ENCODE peak calls at places on chromosome 2, in six cellular contexts. I is GM10248, X is lower lobe of right lung, A is tibial nerve, M is A549, G is fibroblast of villous mesenchyme. W is an unnamed sample.

GRCh38 chr2:239162141-239162821 is 238.5 kb downstream of the HDAC4 start:
- DNase-seq in I (no peak), X (peak; percentile 32), G (no peak), M (no peak), A (peak; percentile 6), W (peak; percentile 5)

GRCh38 chr2:191321861-191322662 is 76.9 kb downstream of the MYO1B start:
- DNase-seq in X (no peak), I (no peak), A (no peak), G (peak; percentile 54), M (no peak), W (no peak)

GRCh38 chr2:95234806-95235205 is 27.5 kb downstream of the ZNF892 start:
- DNase-seq in X (no peak), G (no peak), M (no peak), I (no peak), A (no peak), W (no peak)

GRCh38 chr2:27960237-27960912 is 69.8 kb downstream of the BABAM2 start:
- DNase-seq in I (no peak), A (no peak), M (no peak), X (no peak), G (peak; percentile 78), W (no peak)

GRCh38 chr2:54206596-54206995 is 49.4 kb downstream of the TSPYL6 start:
- DNase-seq in X (no peak), M (peak; percentile 45), G (peak; percentile 48), I (peak; percentile 27), A (no peak), W (no peak)

GRCh38 chr2:15912203-15912602 is 28.1 kb upstream of the MYCN start:
- DNase-seq in M (peak; percentile 56), X (no peak), I (peak; percentile 2), G (peak; percentile 83), A (peak; percentile 49), W (no peak)

GRCh38 chr2:168711091-168711490 is 91.3 kb upstream of the NOSTRIN start:
- DNase-seq in M (no peak), X (no peak), G (no peak), I (no peak), A (no peak), W (no peak)

GRCh38 chr2:175605989-175606841 is 395.9 kb downstream of the LNPK start:
- DNase-seq in I (no peak), G (no peak), X (no peak), M (no peak), A (no peak), W (no peak)

GRCh38 chr2:170928036-170928823 is 823 bp upstream of the GORASP2 start:
- DNase-seq in I (no peak), G (no peak), X (no peak), M (peak; percentile 18), A (no peak), W (no peak)

GRCh38 chr2:18788590-18788989 is 199.2 kb upstream of the NT5C1B start:
- DNase-seq in G (peak; percentile 62), A (no peak), X (no peak), I (no peak), M (no peak), W (no peak)

GRCh38 chr2:168244318-168244717 is 3.1 kb downstream of the STK39 start:
- DNase-seq in I (no peak), A (no peak), X (no peak), M (no peak), G (no peak), W (no peak)

GRCh38 chr2:155815851-155816250 is 516.7 kb downstream of the NR4A2 start:
- DNase-seq in A (no peak), X (no peak), G (no peak), I (peak; percentile 15), M (no peak), W (no peak)

GRCh38 chr2:12857891-12858290 is 141.2 kb downstream of the TRIB2 start:
- DNase-seq in I (no peak), G (no peak), M (no peak), X (no peak), A (no peak), W (no peak)

GRCh38 chr2:147937744-147938349 is 82.7 kb downstream of the ORC4 start:
- DNase-seq in M (no peak), A (no peak), G (peak; percentile 48), X (no peak), I (peak; percentile 5), W (no peak)

GRCh38 chr2:109215866-109216265 is 86.9 kb downstream of the SH3RF3 start:
- DNase-seq in X (no peak), G (no peak), M (no peak), I (no peak), A (no peak), W (no peak)

GRCh38 chr2:8170954-8171353 is 510.9 kb upstream of the ID2 start:
- DNase-seq in A (no peak), G (no peak), I (no peak), M (no peak), X (no peak), W (no peak)

GRCh38 chr2:127405252-127405605 is 13.0 kb upstream of the PROC start:
- DNase-seq in X (no peak), A (no peak), M (no peak), I (no peak), G (no peak), W (no peak)

GRCh38 chr2:177093384-177093783 is 119.2 kb upstream of the HNRNPA3 start:
- DNase-seq in I (no peak), A (no peak), G (no peak), M (no peak), X (no peak), W (no peak)

GRCh38 chr2:54065411-54065810 is 50.0 kb upstream of the ACYP2 start:
- DNase-seq in M (no peak), X (no peak), A (no peak), G (peak; percentile 33), I (no peak), W (no peak)

GRCh38 chr2:181954538-181954883 is 31.1 kb upstream of the PPP1R1C start:
- DNase-seq in A (no peak), G (peak; percentile 53), M (no peak), X (no peak), I (no peak), W (no peak)

GRCh38 chr2:240353944-240354343 is 81.5 kb upstream of the GPC1 start:
- DNase-seq in I (no peak), M (no peak), X (peak; percentile 23), G (no peak), A (no peak), W (no peak)

GRCh38 chr2:95297088-95297487 is at the start of gene KCNIP3:
- DNase-seq in A (no peak), X (no peak), G (no peak), I (no peak), M (no peak), W (no peak)

GRCh38 chr2:237254369-237254861 is 159.5 kb downstream of the COL6A3 start:
- DNase-seq in A (no peak), G (peak; percentile 78), M (no peak), X (no peak), I (no peak), W (no peak)

GRCh38 chr2:228056706-228057105 is 124.8 kb downstream of the SPHKAP start:
- DNase-seq in M (no peak), X (no peak), I (no peak), A (no peak), G (no peak), W (no peak)

GRCh38 chr2:57218206-57218605 is 828.4 kb upstream of the VRK2 start:
- DNase-seq in A (no peak), M (no peak), X (no peak), I (no peak), G (no peak), W (no peak)

GRCh38 chr2:11397513-11397912 is 53.1 kb upstream of the ROCK2 start:
- DNase-seq in X (no peak), M (no peak), A (no peak), I (no peak), G (no peak), W (no peak)

GRCh38 chr2:73162856-73163521 is 39.4 kb upstream of the NOTO start:
- DNase-seq in I (no peak), X (no peak), A (no peak), M (no peak), G (no peak), W (no peak)

GRCh38 chr2:138486347-138487198 is 15.0 kb upstream of the SPOPL start:
- DNase-seq in I (no peak), G (no peak), A (no peak), M (no peak), X (no peak), W (no peak)

GRCh38 chr2:41892486-41892885 is 155.3 kb upstream of the PKDCC start:
- DNase-seq in I (no peak), M (no peak), A (no peak), G (no peak), X (no peak), W (no peak)

GRCh38 chr2:220814441-220814840 is 757.7 kb downstream of the EPHA4 start:
- DNase-seq in M (no peak), A (no peak), I (no peak), X (no peak), G (no peak), W (no peak)

GRCh38 chr2:162123806-162124758 is 28.0 kb downstream of the GCG start:
- DNase-seq in G (peak; percentile 78), A (no peak), M (peak; percentile 35), X (no peak), I (peak; percentile 47), W (no peak)

GRCh38 chr2:69159988-69160387 is 147.0 kb downstream of the ANTXR1 start:
- DNase-seq in M (no peak), I (no peak), X (no peak), G (no peak), A (no peak), W (no peak)
- TF ChIP-seq CTCF in M (no peak), I (no peak), X (no peak), G (no peak), A (no peak), W (no peak)

DNA sequence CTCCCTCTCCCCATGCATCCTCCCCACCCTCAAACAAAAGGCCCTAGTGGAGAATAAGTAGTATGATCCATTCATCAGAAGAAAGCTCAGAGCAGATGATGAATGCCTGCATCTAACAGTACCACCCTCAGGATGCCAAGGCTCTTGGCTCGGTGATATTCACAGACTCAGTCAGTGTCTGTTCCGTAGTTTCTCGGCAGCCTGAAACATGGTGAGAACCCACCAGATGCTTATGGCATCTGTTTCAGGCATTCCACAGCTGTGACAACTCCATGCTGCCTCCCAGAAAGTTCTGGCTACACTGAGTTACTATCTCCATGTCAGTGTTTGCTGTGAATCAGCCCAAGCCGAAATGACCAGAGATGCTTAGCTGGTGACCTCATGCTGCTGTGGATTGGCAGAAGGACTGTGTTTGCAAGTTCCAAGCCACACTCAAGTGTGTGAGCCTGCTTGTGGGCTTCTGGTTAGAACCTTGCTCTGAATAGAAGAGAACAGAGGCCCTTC is 83.9 kb downstream of the WDSUB1 start:
- DNase-seq in M (no peak), G (peak; percentile 97), A (no peak), I (no peak), X (no peak), W (no peak)
- TF ChIP-seq CTCF in M (no peak), G (peak; percentile 15), A (no peak), I (no peak), X (no peak), W (no peak)

GRCh38 chr2:47321411-47322031 is 81.4 kb upstream of the MSH2 start:
- DNase-seq in X (peak; percentile 10), M (no peak), I (no peak), G (peak; percentile 65), A (no peak), W (no peak)
- TF ChIP-seq CTCF in X (no peak), M (no peak), I (no peak), G (no peak), A (no peak), W (no peak)

DNA sequence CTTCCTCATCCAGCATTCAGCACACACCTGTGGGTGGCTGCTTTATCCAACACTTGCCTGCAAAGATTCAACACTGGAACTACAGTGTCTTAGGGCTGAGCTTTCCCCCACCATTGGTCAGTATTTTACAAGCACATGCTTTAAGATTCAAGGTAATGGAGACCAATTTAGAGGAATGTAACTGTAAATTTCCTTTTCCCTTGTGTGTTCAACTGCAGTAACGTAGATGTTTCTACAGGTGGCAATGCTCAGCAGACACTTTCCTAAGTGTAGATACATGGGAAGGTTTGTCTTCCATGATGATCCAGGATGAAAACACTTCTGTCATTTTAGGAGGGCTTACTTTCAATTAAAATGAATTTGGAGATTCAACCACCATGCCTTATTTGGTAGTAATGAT is 143.6 kb upstream of the PXDN start:
- DNase-seq in M (peak; percentile 40), A (no peak), G (peak; percentile 3), X (no peak), I (no peak), W (no peak)
- TF ChIP-seq CTCF in M (peak; percentile 14), A (no peak), G (peak; percentile 32), X (no peak), I (no peak), W (no peak)